ENCODE peak calls at places on chromosome 16, in seven cellular contexts. One of them, this sample, is unnamed.

GRCh38 chr16:4990415-4990814 is 32.3 kb downstream of the SEC14L5 start:
- DNase-seq in cardiac fibroblast: no peak
- DNase-seq in foreskin fibroblast: no peak
- DNase-seq in WERI-Rb-1: no peak
- DNase-seq in AG09319: no peak
- DNase-seq in Calu3: no peak
- DNase-seq in lower leg skin: no peak
- DNase-seq in this sample: no peak

GRCh38 chr16:4862639-4863038 is 15.4 kb downstream of the UBN1 start:
- DNase-seq in WERI-Rb-1: no peak
- DNase-seq in foreskin fibroblast: no peak
- DNase-seq in AG09319: no peak
- DNase-seq in cardiac fibroblast: no peak
- DNase-seq in lower leg skin: peak; percentile 63
- DNase-seq in Calu3: no peak
- DNase-seq in this sample: no peak

GRCh38 chr16:21653571-21653970 is 1.2 kb upstream of the IGSF6 start:
- DNase-seq in AG09319: no peak
- DNase-seq in Calu3: no peak
- DNase-seq in foreskin fibroblast: no peak
- DNase-seq in cardiac fibroblast: no peak
- DNase-seq in lower leg skin: no peak
- DNase-seq in WERI-Rb-1: no peak
- DNase-seq in this sample: no peak

GRCh38 chr16:81485824-81486554 is 41.4 kb downstream of the CMIP start:
- DNase-seq in WERI-Rb-1: no peak
- DNase-seq in cardiac fibroblast: peak; percentile 51
- DNase-seq in Calu3: peak; percentile 47
- DNase-seq in lower leg skin: no peak
- DNase-seq in foreskin fibroblast: no peak
- DNase-seq in AG09319: no peak
- DNase-seq in this sample: no peak

GRCh38 chr16:2496223-2497115 is 17.3 kb upstream of the ATP6V0C start:
- DNase-seq in WERI-Rb-1: no peak
- DNase-seq in cardiac fibroblast: no peak
- DNase-seq in foreskin fibroblast: no peak
- DNase-seq in Calu3: no peak
- DNase-seq in lower leg skin: no peak
- DNase-seq in AG09319: no peak
- DNase-seq in this sample: no peak

GRCh38 chr16:87318158-87318644 is 1.0 kb upstream of the C16orf95 start:
- DNase-seq in WERI-Rb-1: no peak
- DNase-seq in foreskin fibroblast: peak; percentile 35
- DNase-seq in cardiac fibroblast: peak; percentile 12
- DNase-seq in lower leg skin: peak; percentile 82
- DNase-seq in Calu3: no peak
- DNase-seq in AG09319: no peak
- DNase-seq in this sample: no peak

GRCh38 chr16:2194166-2194834 is 2.1 kb downstream of the CASKIN1 start:
- DNase-seq in foreskin fibroblast: no peak
- DNase-seq in Calu3: peak; percentile 57
- DNase-seq in cardiac fibroblast: no peak
- DNase-seq in WERI-Rb-1: peak; percentile 57
- DNase-seq in AG09319: no peak
- DNase-seq in lower leg skin: no peak
- DNase-seq in this sample: no peak

GRCh38 chr16:82639263-82639662 is 12.5 kb downstream of the CDH13 start:
- DNase-seq in cardiac fibroblast: no peak
- DNase-seq in foreskin fibroblast: no peak
- DNase-seq in lower leg skin: no peak
- DNase-seq in AG09319: no peak
- DNase-seq in Calu3: no peak
- DNase-seq in WERI-Rb-1: no peak
- DNase-seq in this sample: no peak

GRCh38 chr16:31130899-31131298 is 4.6 kb downstream of the PRSS8 start:
- DNase-seq in WERI-Rb-1: no peak
- DNase-seq in AG09319: no peak
- DNase-seq in cardiac fibroblast: no peak
- DNase-seq in foreskin fibroblast: no peak
- DNase-seq in Calu3: peak; percentile 96
- DNase-seq in lower leg skin: peak; percentile 91
- DNase-seq in this sample: peak; percentile 93

GRCh38 chr16:48972236-48972635 is 309.4 kb downstream of the CBLN1 start:
- DNase-seq in foreskin fibroblast: no peak
- DNase-seq in WERI-Rb-1: no peak
- DNase-seq in AG09319: no peak
- DNase-seq in lower leg skin: peak; percentile 29
- DNase-seq in cardiac fibroblast: no peak
- DNase-seq in Calu3: no peak
- DNase-seq in this sample: no peak

GRCh38 chr16:20918486-20919239 is 18.1 kb downstream of the LYRM1 start:
- DNase-seq in AG09319: no peak
- DNase-seq in foreskin fibroblast: peak; percentile 90
- DNase-seq in WERI-Rb-1: no peak
- DNase-seq in Calu3: no peak
- DNase-seq in cardiac fibroblast: peak; percentile 82
- DNase-seq in lower leg skin: peak; percentile 89
- DNase-seq in this sample: no peak

GRCh38 chr16:89422905-89423630 is 67.3 kb downstream of the ANKRD11 start:
- DNase-seq in cardiac fibroblast: no peak
- DNase-seq in AG09319: no peak
- DNase-seq in Calu3: no peak
- DNase-seq in foreskin fibroblast: peak; percentile 41
- DNase-seq in WERI-Rb-1: no peak
- DNase-seq in lower leg skin: no peak
- DNase-seq in this sample: no peak

GRCh38 chr16:86061771-86062170 is 162.8 kb downstream of the IRF8 start:
- DNase-seq in AG09319: no peak
- DNase-seq in foreskin fibroblast: no peak
- DNase-seq in Calu3: no peak
- DNase-seq in cardiac fibroblast: no peak
- DNase-seq in lower leg skin: no peak
- DNase-seq in WERI-Rb-1: no peak
- DNase-seq in this sample: no peak

GRCh38 chr16:19135896-19136438 is 22.2 kb downstream of the ITPRIPL2 start:
- DNase-seq in lower leg skin: peak; percentile 90
- DNase-seq in WERI-Rb-1: no peak
- DNase-seq in foreskin fibroblast: no peak
- DNase-seq in Calu3: peak; percentile 73
- DNase-seq in AG09319: no peak
- DNase-seq in cardiac fibroblast: no peak
- DNase-seq in this sample: no peak

GRCh38 chr16:81994485-81994884 is 16.8 kb downstream of the SDR42E1 start:
- DNase-seq in WERI-Rb-1: no peak
- DNase-seq in AG09319: no peak
- DNase-seq in foreskin fibroblast: no peak
- DNase-seq in Calu3: no peak
- DNase-seq in lower leg skin: no peak
- DNase-seq in cardiac fibroblast: no peak
- DNase-seq in this sample: no peak

GRCh38 chr16:20051611-20052010 is 22.1 kb downstream of the GPR139 start:
- DNase-seq in lower leg skin: no peak
- DNase-seq in cardiac fibroblast: no peak
- DNase-seq in foreskin fibroblast: no peak
- DNase-seq in Calu3: no peak
- DNase-seq in WERI-Rb-1: no peak
- DNase-seq in AG09319: no peak
- DNase-seq in this sample: no peak

GRCh38 chr16:2170080-2170479 is 14.5 kb downstream of the TRAF7 start:
- DNase-seq in cardiac fibroblast: no peak
- DNase-seq in foreskin fibroblast: no peak
- DNase-seq in WERI-Rb-1: no peak
- DNase-seq in AG09319: no peak
- DNase-seq in Calu3: no peak
- DNase-seq in lower leg skin: no peak
- DNase-seq in this sample: no peak

GRCh38 chr16:71226229-71227141 is 4.0 kb downstream of the HYDIN start:
- DNase-seq in AG09319: no peak
- DNase-seq in foreskin fibroblast: no peak
- DNase-seq in Calu3: no peak
- DNase-seq in lower leg skin: no peak
- DNase-seq in WERI-Rb-1: no peak
- DNase-seq in cardiac fibroblast: no peak
- DNase-seq in this sample: no peak

GRCh38 chr16:56995136-56995805 is 5.9 kb downstream of the NLRC5 start:
- DNase-seq in cardiac fibroblast: no peak
- DNase-seq in Calu3: no peak
- DNase-seq in AG09319: no peak
- DNase-seq in foreskin fibroblast: no peak
- DNase-seq in lower leg skin: peak; percentile 70
- DNase-seq in WERI-Rb-1: no peak
- DNase-seq in this sample: no peak
- TF ChIP-seq CTCF in cardiac fibroblast: no peak
- TF ChIP-seq CTCF in Calu3: no peak
- TF ChIP-seq CTCF in AG09319: no peak
- TF ChIP-seq CTCF in foreskin fibroblast: no peak
- TF ChIP-seq CTCF in lower leg skin: no peak
- TF ChIP-seq CTCF in WERI-Rb-1: no peak
- TF ChIP-seq CTCF in this sample: no peak

DNA sequence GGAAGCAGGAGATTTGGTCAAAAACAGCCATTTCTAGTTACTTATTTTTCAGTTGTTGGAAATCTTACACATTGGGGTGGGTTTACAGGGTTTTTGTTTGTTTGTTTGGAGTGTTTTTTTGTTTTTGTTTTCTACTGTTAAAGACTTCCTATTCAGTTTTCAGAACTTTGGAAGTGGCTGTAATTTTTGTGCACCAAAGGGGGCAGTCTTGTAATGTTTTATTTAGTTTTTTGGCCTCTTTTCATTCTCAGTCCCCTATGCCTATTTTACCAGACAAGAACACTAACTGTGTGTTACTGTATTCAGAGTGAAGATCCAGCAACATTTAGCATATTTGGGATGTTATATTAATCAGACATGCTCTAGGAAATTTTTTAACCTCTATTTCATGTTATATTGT is 20.6 kb downstream of the TPPP3 start:
- DNase-seq in Calu3: no peak
- DNase-seq in AG09319: peak; percentile 11
- DNase-seq in foreskin fibroblast: no peak
- DNase-seq in lower leg skin: no peak
- DNase-seq in cardiac fibroblast: peak; percentile 65
- DNase-seq in WERI-Rb-1: no peak
- DNase-seq in this sample: no peak
- TF ChIP-seq CTCF in Calu3: peak; percentile 68
- TF ChIP-seq CTCF in AG09319: peak; percentile 52
- TF ChIP-seq CTCF in foreskin fibroblast: peak; percentile 46
- TF ChIP-seq CTCF in lower leg skin: no peak
- TF ChIP-seq CTCF in cardiac fibroblast: peak; percentile 55
- TF ChIP-seq CTCF in WERI-Rb-1: no peak
- TF ChIP-seq CTCF in this sample: peak; percentile 60

GRCh38 chr16:13937411-13937810 is 17.5 kb downstream of the ERCC4 start:
- DNase-seq in AG09319: no peak
- DNase-seq in cardiac fibroblast: no peak
- DNase-seq in Calu3: no peak
- DNase-seq in lower leg skin: no peak
- DNase-seq in WERI-Rb-1: no peak
- DNase-seq in foreskin fibroblast: no peak
- DNase-seq in this sample: no peak

GRCh38 chr16:13938480-13938879 is 18.5 kb downstream of the ERCC4 start:
- DNase-seq in WERI-Rb-1: no peak
- DNase-seq in Calu3: no peak
- DNase-seq in lower leg skin: no peak
- DNase-seq in foreskin fibroblast: no peak
- DNase-seq in cardiac fibroblast: no peak
- DNase-seq in AG09319: no peak
- DNase-seq in this sample: no peak

GRCh38 chr16:13936596-13937081 is 16.7 kb downstream of the ERCC4 start:
- DNase-seq in foreskin fibroblast: peak; percentile 62
- DNase-seq in cardiac fibroblast: peak; percentile 81
- DNase-seq in lower leg skin: no peak
- DNase-seq in Calu3: no peak
- DNase-seq in WERI-Rb-1: no peak
- DNase-seq in AG09319: no peak
- DNase-seq in this sample: no peak

GRCh38 chr16:13931845-13932244 is 11.9 kb downstream of the ERCC4 start:
- DNase-seq in Calu3: no peak
- DNase-seq in lower leg skin: no peak
- DNase-seq in AG09319: no peak
- DNase-seq in cardiac fibroblast: no peak
- DNase-seq in foreskin fibroblast: no peak
- DNase-seq in WERI-Rb-1: no peak
- DNase-seq in this sample: no peak

GRCh38 chr16:13935408-13935807 is 15.5 kb downstream of the ERCC4 start:
- DNase-seq in cardiac fibroblast: no peak
- DNase-seq in AG09319: no peak
- DNase-seq in foreskin fibroblast: no peak
- DNase-seq in Calu3: no peak
- DNase-seq in WERI-Rb-1: peak; percentile 15
- DNase-seq in lower leg skin: no peak
- DNase-seq in this sample: peak; percentile 71
- TF ChIP-seq CTCF in cardiac fibroblast: peak; percentile 53
- TF ChIP-seq CTCF in AG09319: peak; percentile 30
- TF ChIP-seq CTCF in foreskin fibroblast: peak; percentile 46
- TF ChIP-seq CTCF in Calu3: peak; percentile 68
- TF ChIP-seq CTCF in WERI-Rb-1: peak; percentile 64
- TF ChIP-seq CTCF in lower leg skin: no peak
- TF ChIP-seq CTCF in this sample: peak; percentile 92

DNA sequence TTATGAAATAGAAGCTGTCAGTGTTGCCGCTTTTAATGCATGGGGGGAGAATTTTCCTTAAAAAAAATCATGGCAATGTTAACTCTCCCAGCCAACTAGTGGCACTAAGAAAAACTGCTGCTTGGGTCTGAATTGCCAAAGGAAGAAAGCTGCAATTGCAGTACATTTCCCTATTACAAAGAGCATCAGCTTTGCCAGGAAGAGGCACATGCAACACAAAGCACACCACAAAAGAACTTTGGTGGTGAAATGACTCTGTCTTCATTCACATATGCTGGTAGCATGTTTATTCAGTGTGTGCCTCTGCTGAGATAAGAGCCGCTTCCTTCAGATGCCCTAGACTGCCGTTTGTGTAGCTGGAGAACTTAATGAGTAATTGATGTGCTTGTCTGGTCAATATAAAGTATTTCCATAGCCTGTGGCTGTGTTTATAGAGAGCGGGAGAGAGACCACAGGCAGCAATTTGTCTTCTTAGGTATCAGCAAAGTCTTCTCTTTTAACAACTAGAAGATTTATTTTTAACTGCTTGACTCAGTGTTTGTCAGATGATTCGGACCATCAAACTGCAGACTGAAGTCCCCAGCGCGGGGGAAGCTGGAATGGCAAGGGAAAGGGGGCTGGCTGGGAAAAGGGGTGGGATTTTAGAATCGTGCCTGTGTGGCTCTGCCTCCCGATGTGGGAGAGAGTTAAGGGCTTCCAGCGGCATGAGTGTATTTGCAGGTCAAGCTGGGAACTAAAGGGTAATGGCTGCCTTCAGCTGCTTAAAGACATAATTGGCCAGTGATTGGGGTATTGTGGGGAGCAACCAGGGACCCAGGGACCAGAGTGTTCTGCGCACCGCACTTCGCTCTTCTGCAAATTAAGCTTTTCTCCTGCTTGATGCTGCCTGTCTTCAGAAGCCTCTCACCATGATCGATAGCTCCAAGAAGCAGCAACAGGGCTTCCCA is 115.2 kb downstream of the MRTFB start:
- DNase-seq in lower leg skin: no peak
- DNase-seq in foreskin fibroblast: peak; percentile 71
- DNase-seq in WERI-Rb-1: no peak
- DNase-seq in Calu3: no peak
- DNase-seq in cardiac fibroblast: peak; percentile 81
- DNase-seq in AG09319: peak; percentile 32
- DNase-seq in this sample: peak; percentile 45
- TF ChIP-seq CTCF in lower leg skin: no peak
- TF ChIP-seq CTCF in foreskin fibroblast: peak; percentile 54
- TF ChIP-seq CTCF in WERI-Rb-1: peak; percentile 9
- TF ChIP-seq CTCF in Calu3: peak; percentile 36
- TF ChIP-seq CTCF in cardiac fibroblast: peak; percentile 65
- TF ChIP-seq CTCF in AG09319: peak; percentile 59
- TF ChIP-seq CTCF in this sample: peak; percentile 61

This sample was measured in H9.